ENCODE peak calls at places on chromosomes 13 and 19, in six cellular contexts. G is PC-9, K is cardiac muscle cell, E is GM23338, N is ascending aorta, A is esophagus squamous epithelium. T is an unnamed sample. For H3K4me1, the result is how much of the 10 kb centered on the place peaks cover.

GRCh38 chr19:3360494-3361383 is 5.6 kb upstream of the NFIC start:
- DNase-seq in K (peak), E (peak), N (peak), A (no peak), G (no peak), T (peak)

GRCh38 chr19:16032509-16033135 is 43.7 kb upstream of the TPM4 start:
- DNase-seq in G (no peak), A (no peak), N (no peak), E (no peak), K (no peak), T (peak)

GRCh38 chr19:38031423-38031770 is 124.4 kb downstream of the SIPA1L3 start:
- DNase-seq in E (no peak), G (no peak), A (no peak), K (peak), N (no peak), T (no peak)

GRCh38 chr19:6476155-6476895 is 5.3 kb downstream of the DENND1C start:
- DNase-seq in A (no peak), N (no peak), E (peak), G (no peak), K (peak), T (peak)

GRCh38 chr13:23960566-23961156 is 63.4 kb upstream of the C1QTNF9B start:
- DNase-seq in N (no peak), G (peak), K (peak), A (no peak), E (peak), T (no peak)

GRCh38 chr13:76226941-76227340 is 590.8 kb downstream of the LMO7 start:
- DNase-seq in K (no peak), N (no peak), E (no peak), G (no peak), A (no peak), T (no peak)

GRCh38 chr19:3094638-3095374 is 644 bp downstream of the GNA11 start:
- DNase-seq in K (peak), A (no peak), G (no peak), E (no peak), N (no peak), T (peak)

GRCh38 chr19:42121036-42121621 is 11.1 kb downstream of the POU2F2 start:
- DNase-seq in G (no peak), E (no peak), A (no peak), K (no peak), N (no peak), T (no peak)

GRCh38 chr13:49098771-49099512 is 121.2 kb upstream of the MLNR start:
- DNase-seq in K (peak), E (peak), G (peak), N (no peak), A (no peak), T (no peak)

GRCh38 chr13:76035711-76036110 is 399.6 kb downstream of the LMO7 start:
- DNase-seq in E (no peak), G (no peak), A (no peak), K (peak), N (no peak), T (no peak)

GRCh38 chr19:43620061-43621001 is 902 bp upstream of the ZNF428 start:
- DNase-seq in E (no peak), G (no peak), N (no peak), A (no peak), K (no peak), T (peak)

GRCh38 chr19:1657632-1658445 is 5.4 kb upstream of the TCF3 start:
- DNase-seq in E (no peak), N (no peak), G (peak), K (no peak), A (no peak), T (no peak)

GRCh38 chr19:29507081-29507860 is 18.5 kb upstream of the VSTM2B start:
- DNase-seq in A (no peak), N (no peak), K (no peak), E (peak), G (no peak), T (peak)

GRCh38 chr19:35144600-35145436 is 1.8 kb downstream of the FXYD7 start:
- DNase-seq in N (no peak), G (peak), K (peak), A (no peak), E (peak), T (peak)

GRCh38 chr13:113990321-113990837 is 16.5 kb upstream of the C13orf46 start:
- DNase-seq in E (no peak), N (peak), G (no peak), K (no peak), A (no peak), T (no peak)

GRCh38 chr13:29969286-29969685 is 118.9 kb upstream of the UBL3 start:
- DNase-seq in E (no peak), K (peak), N (no peak), A (no peak), G (no peak), T (peak)

DNA sequence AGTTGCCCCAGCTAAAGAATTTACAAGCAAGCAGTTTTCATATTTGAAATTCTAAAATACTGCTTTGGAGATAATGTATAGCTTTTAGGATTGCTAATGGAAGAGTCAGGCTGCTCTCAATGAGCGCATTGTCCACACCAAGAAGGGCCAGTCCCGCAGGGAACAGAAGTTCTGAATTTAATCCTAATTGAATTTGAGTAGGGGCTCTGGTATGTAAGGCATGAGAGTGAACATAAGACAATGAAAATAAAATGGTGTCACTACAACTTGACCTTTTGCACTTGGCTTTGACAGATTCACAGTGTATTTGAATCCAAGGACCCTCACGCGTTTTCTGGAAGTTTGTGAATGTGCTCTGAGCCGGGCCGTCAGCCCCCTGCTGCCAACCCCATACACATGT is 32.6 kb downstream of the RAB20 start:
- DNase-seq in A (no peak), E (no peak), G (no peak), K (no peak), N (no peak), T (peak)
- H3K4me1 ChIP-seq in A (under half), E (under half), G (half or more), K (under half), N (half or more), T (under half)

DNA sequence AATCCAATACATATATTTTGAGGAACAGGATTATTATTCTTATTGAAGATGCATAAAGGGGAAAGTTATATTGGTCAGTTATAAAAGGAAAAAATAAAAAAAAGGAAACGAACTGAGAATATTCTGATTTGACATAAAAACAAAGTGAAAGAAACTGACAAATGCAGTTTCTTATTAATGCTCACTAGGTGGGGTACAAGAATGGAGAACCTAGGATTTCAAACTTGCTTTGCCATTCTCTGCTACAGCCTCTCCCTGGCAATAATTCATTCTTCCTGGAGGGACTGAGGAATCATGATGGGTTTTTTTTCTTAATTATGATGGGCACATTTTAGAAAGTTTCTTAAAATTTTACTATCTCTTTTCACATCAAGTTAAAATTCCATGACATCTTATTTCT is 154.9 kb downstream of the PCDH9 start:
- DNase-seq in N (no peak), K (peak), E (no peak), A (no peak), G (no peak), T (no peak)
- TF ChIP-seq CTCF in N (no peak), K (peak), E (no peak), A (no peak), G (no peak), T (peak)

DNA sequence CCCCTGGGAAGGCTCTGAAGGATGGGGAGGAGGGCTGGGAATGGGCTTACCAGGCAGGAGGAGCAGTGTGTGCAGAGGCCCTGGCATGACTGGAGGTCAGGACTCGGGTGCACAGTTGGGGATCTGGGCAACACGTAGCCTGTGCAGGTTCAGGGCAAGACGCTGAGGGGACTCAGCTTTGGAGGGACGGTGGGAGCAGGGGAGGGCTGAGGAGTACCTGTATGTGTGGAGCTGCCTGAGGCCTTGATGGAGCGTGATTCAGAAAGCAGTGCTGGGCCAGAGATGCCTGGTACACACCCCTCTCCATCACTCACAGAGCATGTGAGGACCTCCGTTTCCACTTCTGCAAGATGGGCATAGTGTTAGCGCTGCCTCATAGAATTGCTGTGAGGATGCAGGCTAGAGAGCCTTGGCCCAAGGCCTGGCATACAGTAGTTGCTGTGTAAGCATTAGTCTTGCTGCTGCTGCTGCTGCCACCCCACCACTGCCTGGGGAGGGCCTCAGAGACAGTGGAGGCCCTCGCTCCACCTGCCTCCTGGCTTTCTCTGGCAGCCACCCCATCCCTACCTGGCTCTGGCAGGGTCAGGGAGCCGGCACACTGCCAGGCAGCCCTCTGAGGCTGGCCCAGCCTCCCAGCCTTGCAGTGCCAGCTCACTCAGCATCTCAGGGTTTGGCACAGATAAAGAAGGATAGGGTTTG is 2.4 kb downstream of the PAK4 start:
- DNase-seq in A (no peak), E (no peak), K (no peak), G (no peak), N (no peak), T (peak)
- H3K4me3 ChIP-seq in A (no peak), E (no peak), K (no peak), G (no peak), N (no peak), T (no peak)

DNA sequence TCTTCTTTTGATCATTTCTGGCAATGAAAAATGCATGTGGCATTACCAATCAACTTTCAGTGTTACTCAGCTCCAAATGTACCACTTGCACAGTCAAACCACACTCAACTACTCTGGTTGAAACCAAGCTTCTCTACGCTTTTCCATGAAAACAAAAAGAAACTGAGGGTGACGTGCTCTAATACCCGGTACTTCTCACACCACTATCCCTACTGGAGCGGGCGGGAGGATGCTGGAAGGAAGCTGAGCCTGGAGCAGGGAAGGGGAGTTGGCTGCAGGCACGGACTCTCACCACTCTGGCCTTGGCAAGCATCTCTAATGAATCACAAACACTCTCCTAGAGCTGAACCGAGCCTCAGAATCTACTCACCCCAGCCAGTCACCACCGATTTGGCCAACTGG is 48.2 kb downstream of the STK24 start:
- DNase-seq in G (no peak), E (no peak), K (peak), A (no peak), N (no peak), T (peak)
- H3K4me1 ChIP-seq in G (under half), E (under half), K (under half), A (half or more), N (under half), T (under half)

DNA sequence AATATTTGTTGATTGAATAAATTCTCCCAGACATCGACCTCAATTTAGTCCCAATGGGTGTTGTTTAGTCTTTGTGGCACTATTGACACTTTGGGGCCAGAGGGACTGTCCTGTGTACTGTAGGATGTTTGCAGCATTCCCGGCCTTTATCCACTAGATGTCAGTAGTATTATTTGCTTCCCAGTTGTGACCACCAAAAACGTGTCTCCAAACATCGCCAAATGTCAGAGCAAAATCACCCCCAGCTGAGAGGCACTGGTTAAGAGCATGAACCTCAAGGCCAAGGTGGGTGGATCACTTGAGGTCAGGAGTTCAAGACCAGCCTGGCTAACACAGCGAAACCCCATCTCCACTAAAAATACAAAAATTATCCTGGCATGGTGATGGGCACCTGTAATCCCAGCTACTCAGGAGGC is 15.4 kb downstream of the NLRP12 start:
- DNase-seq in N (no peak), A (no peak), E (peak), K (peak), G (peak), T (peak)
- TF ChIP-seq CTCF in N (no peak), A (no peak), E (peak), K (peak), G (peak), T (peak)

GRCh38 chr19:49441210-49441959 is at the start of gene SLC17A7:
- DNase-seq in A (no peak), N (peak), E (peak), G (no peak), K (no peak), T (peak)

GRCh38 chr19:49439841-49440240 is 1.5 kb downstream of the SLC17A7 start:
- DNase-seq in N (no peak), K (no peak), G (no peak), E (no peak), A (no peak), T (peak)

GRCh38 chr19:49441960-49442350 is 628 bp upstream of the SLC17A7 start:
- DNase-seq in A (no peak), N (no peak), G (no peak), E (no peak), K (no peak), T (peak)

GRCh38 chr19:49442354-49442753 is 1.0 kb upstream of the SLC17A7 start:
- DNase-seq in A (no peak), K (no peak), E (peak), N (no peak), G (no peak), T (peak)

GRCh38 chr19:49440439-49441209 is 703 bp downstream of the SLC17A7 start:
- DNase-seq in N (no peak), K (no peak), G (no peak), A (no peak), E (no peak), T (peak)
- H3K4me3 ChIP-seq in N (peak), K (peak), G (no peak), A (peak), E (peak), T (no peak)

GRCh38 chr13:33326723-33327122 is 41.2 kb upstream of the STARD13 start:
- DNase-seq in N (no peak), E (no peak), K (no peak), G (no peak), A (no peak), T (no peak)
- H3K4me1 ChIP-seq in N (under half), E (under half), K (under half), G (under half), A (under half), T (under half)

GRCh38 chr13:45362939-45363338 is 22.0 kb upstream of the TPT1 start:
- DNase-seq in A (no peak), N (no peak), E (peak), G (no peak), K (no peak), T (no peak)
- TF ChIP-seq CTCF in A (no peak), N (no peak), E (peak), G (no peak), K (no peak), T (no peak)